ENCODE peak calls at places on chromosomes 11 and 22, in five cellular contexts. N is A549; W is mammary epithelial cell; R is activated CD8-positive, alpha-beta T cell treated with anti-CD3 and anti-CD28 coated beads for 36 hours; A is brain microvascular endothelial cell. T is an unnamed sample.

GRCh38 chr11:69529001-69529400 is 47.5 kb downstream of the LINC01488 start:
- DNase-seq in N (no peak), W (no peak), R (no peak), A (no peak), T (no peak)

GRCh38 chr22:30212363-30212995 is 34.1 kb downstream of the LIF start:
- DNase-seq in N (peak), W (peak), R (peak), A (peak), T (no peak)

GRCh38 chr11:79244175-79244804 is 196.5 kb downstream of the TENM4 start:
- DNase-seq in N (peak), W (peak), R (no peak), A (peak), T (no peak)

GRCh38 chr11:119808431-119809185 is 79.6 kb upstream of the NECTIN1 start:
- DNase-seq in N (no peak), W (no peak), R (no peak), A (no peak), T (no peak)

GRCh38 chr11:69512136-69512535 is 30.7 kb downstream of the LINC01488 start:
- DNase-seq in N (no peak), W (no peak), R (no peak), A (no peak), T (no peak)

GRCh38 chr11:23688835-23689234 is 808.0 kb upstream of the LUZP2 start:
- DNase-seq in N (peak), W (no peak), R (no peak), A (peak), T (no peak)

GRCh38 chr11:118434123-118434552 is 2.2 kb upstream of the KMT2A start:
- DNase-seq in N (no peak), W (no peak), R (no peak), A (no peak), T (no peak)

GRCh38 chr11:131897247-131897646 is 526.8 kb downstream of the NTM start:
- DNase-seq in N (no peak), W (no peak), R (no peak), A (no peak), T (no peak)

GRCh38 chr22:19733755-19734154 is 10.4 kb downstream of the GP1BB start:
- DNase-seq in N (no peak), W (no peak), R (no peak), A (no peak), T (no peak)

GRCh38 chr11:37449146-37449545 is 851.1 kb upstream of the RAG2 start:
- DNase-seq in N (peak), W (peak), R (no peak), A (peak), T (no peak)
- TF ChIP-seq CTCF in N (no peak), W (peak), R (no peak), A (peak), T (peak)

GRCh38 chr11:13249992-13250391 is 27.6 kb upstream of the BMAL1 start:
- DNase-seq in N (peak), W (peak), R (peak), A (no peak), T (no peak)
- TF ChIP-seq CTCF in N (peak), W (peak), R (no peak), A (peak), T (peak)

GRCh38 chr11:10096987-10097386 is 197.0 kb downstream of the SBF2 start:
- DNase-seq in N (no peak), W (no peak), R (no peak), A (no peak), T (no peak)

GRCh38 chr11:10091314-10092045 is 202.5 kb downstream of the SBF2 start:
- DNase-seq in N (no peak), W (no peak), R (no peak), A (no peak), T (no peak)

GRCh38 chr11:10092426-10092825 is 201.6 kb downstream of the SBF2 start:
- DNase-seq in N (no peak), W (no peak), R (no peak), A (no peak), T (no peak)

GRCh38 chr11:10097615-10098014 is 196.4 kb downstream of the SBF2 start:
- DNase-seq in N (no peak), W (no peak), R (no peak), A (no peak), T (no peak)

GRCh38 chr11:10095412-10096207 is 198.4 kb downstream of the SBF2 start:
- DNase-seq in N (no peak), W (no peak), R (no peak), A (no peak), T (no peak)
- TF ChIP-seq CTCF in N (no peak), W (no peak), R (no peak), A (no peak), T (no peak)

DNA sequence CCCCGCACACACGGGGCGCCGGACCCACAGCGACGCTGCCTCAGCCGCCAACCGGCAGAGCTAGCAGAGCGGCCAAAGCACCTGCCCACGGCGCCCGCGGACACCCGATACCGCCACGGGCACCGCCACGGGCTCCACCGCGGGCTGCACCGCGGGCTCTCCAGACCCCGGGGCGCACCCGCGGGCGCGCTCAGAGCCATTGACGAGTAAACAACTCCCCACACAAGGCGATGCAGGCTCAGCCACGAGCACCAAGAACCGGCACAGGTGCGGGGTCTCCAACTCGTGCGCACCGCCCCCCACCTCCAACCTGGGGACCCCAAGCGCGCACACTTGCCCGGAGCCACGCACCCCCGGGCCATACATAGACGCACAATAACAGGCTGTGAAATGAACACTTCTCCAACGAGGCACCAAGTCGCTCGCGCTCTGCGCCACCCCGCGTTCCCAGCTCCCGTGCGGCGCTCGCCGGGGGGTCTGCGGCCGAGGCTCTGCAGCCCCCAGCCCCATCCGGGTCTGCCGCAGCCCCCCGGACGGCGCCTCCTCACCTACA is 1.9 kb downstream of the IFITM10 start:
- DNase-seq in N (no peak), W (peak), R (no peak), A (no peak), T (no peak)
- TF ChIP-seq CTCF in N (no peak), W (no peak), R (no peak), A (no peak), T (no peak)

T was measured in GM13977.